ENCODE peak calls at places on chromosome 11, in four cellular contexts. M is K562, D is H1, U is HepG2. Z is an unnamed sample.

GRCh38 chr11:93514712-93515111 is 28.5 kb downstream of the SMCO4 start:
- DNase-seq in U (no peak), M (no peak), D (no peak), Z (no peak)

GRCh38 chr11:124812876-124813275 is 12.7 kb upstream of the MSANTD2 start:
- DNase-seq in D (no peak), U (no peak), M (no peak), Z (no peak)

GRCh38 chr11:22432331-22433065 is 94.3 kb downstream of the SLC17A6 start:
- DNase-seq in U (no peak), D (no peak), M (no peak), Z (no peak)

GRCh38 chr11:46948378-46949131 is 12.0 kb downstream of the CSTPP1 start:
- DNase-seq in D (no peak), U (no peak), M (no peak), Z (peak)

GRCh38 chr11:65777821-65778361 is 2.9 kb downstream of the AP5B1 start:
- DNase-seq in M (no peak), U (no peak), D (no peak), Z (no peak)

GRCh38 chr11:117930668-117931330 is 1.6 kb upstream of the TMPRSS13 start:
- DNase-seq in U (no peak), D (no peak), M (no peak), Z (no peak)

GRCh38 chr11:26677566-26677965 is 44.3 kb downstream of the SLC5A12 start:
- DNase-seq in M (no peak), D (no peak), U (no peak), Z (no peak)

GRCh38 chr11:77819921-77820564 is 479 bp downstream of the RSF1 start:
- DNase-seq in D (peak), M (peak), U (peak), Z (peak)

GRCh38 chr11:8267831-8268529 is 4.3 kb upstream of the LMO1 start:
- DNase-seq in D (no peak), M (no peak), U (no peak), Z (peak)

DNA sequence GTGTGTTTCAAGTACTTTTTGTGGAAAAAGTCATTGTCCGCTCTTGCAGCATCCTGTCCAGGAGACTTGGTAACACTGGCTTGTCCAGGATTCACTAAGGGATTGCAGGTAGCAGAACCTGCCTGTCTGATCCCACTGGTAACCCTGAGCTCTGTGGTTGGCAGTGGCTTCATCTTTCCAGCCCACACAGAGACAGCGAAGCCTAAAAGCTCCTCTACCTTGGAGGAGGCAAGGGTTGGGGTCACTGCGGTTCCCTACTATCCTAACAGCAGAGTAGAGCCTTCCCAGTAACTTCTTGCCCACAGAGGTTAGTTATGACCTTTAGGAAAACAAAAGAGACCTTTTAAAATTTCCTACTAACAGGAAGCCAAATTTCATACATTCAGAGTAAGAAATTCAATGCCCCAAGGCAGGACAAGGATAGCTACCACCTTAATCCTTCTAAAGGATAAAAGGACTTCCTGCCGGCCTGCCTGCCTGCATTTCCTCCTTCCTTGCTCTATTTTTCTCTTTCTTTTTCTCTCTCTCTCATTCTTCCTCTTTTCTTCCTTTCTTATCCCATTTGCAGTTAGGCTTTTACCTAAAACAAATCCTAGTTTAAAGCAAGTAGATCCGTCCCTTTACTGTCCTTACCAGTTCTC is 8.4 kb upstream of the RCN1 start:
- DNase-seq in D (no peak), M (no peak), U (no peak), Z (no peak)
- TF ChIP-seq RNF2 in D (no peak), M (no peak), U (no peak), Z (no peak)

DNA sequence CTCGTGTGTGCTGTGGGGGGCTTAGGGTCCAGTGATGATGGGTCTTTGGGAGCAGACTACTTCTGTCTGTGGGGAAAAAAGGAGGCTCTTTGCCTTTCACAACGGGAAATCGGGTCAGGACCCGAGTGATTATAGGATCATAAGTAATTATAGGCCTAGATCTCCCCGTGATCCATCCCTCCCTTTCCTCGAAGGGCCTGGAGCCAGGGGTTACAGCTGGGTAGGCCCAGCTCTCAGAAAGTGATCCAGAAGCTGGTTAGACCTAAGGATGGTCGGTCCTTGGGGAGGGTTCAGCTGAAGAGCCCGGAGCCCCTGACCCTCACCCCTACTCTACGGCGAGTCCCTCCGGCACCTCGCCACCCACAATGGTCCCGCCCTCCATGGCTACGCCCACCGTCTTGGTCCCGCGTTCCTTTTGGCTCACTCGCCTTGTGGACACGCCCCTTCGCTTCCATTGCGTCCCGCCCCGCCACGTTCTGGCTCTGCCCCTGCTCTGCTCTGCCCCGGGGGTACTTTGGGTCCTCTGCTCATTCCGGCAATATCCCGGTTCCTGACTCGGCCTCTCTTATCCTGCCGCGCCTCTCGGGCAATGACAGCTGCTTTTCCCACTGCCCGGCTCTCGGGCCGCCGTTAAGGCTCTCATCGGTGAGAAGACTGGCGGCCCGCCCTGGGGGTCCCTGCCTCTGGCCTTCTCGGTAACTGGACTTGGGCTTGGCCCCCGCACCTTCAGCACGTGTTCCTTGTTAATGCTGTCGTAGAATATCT is 5.0 kb downstream of the IGSF22 start:
- DNase-seq in M (peak), D (peak), U (no peak), Z (peak)
- TF ChIP-seq JUN in M (no peak), D (no peak), U (no peak), Z (no peak)

DNA sequence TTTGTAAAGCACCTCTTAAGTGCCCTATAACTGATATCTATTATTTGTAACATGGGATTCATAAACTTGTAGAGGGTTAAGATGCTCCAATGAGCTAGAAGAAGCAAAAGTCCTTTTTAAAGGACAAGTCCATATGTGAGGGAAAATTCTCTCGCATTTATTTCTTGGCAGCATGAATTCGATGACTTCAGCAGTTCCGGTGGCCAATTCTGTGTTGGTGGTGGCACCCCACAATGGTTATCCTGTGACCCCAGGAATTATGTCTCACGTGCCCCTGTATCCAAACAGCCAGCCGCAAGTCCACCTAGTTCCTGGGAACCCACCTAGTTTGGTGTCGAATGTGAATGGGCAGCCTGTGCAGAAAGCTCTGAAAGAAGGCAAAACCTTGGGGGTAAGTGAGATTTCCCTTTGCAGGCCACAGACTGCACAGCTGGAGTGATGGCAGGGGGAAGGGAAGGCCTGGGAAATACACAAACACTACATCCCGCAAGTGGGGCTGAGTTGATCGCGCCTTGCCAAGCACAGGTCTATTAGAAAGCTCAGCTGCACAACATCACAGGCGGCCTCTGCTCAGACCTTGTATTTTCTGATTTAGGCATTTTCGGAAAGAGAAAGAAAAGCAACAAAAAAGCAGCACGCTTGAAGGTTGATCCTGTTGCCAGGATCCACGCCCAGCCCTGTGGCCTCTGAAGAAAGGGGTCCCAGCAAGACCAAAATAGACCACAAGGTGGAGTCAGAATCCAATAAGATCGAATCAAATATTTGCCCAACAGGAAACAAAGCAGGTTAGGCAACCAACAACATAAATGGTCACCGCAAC is 1.5 kb downstream of the MS4A8 start:
- DNase-seq in D (no peak), M (peak), U (peak), Z (peak)
- TF ChIP-seq RNF2 in D (no peak), M (no peak), U (no peak), Z (no peak)

DNA sequence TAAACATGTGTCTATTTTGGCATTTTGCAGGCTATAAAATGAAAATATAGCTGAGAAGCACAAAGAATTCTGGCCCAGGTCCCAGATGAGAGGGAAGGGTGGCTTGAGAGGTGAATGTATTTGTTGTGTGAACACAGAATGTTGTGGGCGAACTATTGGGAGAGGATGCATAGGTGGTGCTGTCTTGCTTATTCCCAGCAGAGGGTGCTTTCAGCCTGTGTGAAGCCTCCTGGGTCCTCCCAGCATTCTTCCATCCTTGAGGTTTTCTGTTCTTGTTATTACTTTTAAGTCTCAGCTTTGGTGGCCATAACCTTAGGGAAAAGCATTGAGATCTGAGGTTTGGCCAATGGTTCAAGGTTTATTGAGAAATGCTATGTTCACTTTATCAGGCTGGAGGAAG is 108.7 kb upstream of the SNX19 start:
- DNase-seq in D (no peak), M (peak), U (peak), Z (peak)
- TF ChIP-seq JUN in D (no peak), M (no peak), U (no peak), Z (no peak)